ENCODE peak calls at places on chromosomes 7 and 10, in ten cellular contexts. One of them, this sample, is unnamed.

GRCh38 chr7:101783381-101784181 is 33.8 kb upstream of the CUX1 start:
- DNase-seq in endothelial cell: no peak
- DNase-seq in hepatocyte: no peak
- DNase-seq in activated CD8-positive, alpha-beta T cell treated with anti-CD3 and anti-CD28 coated beads for 36 hours: no peak
- DNase-seq in brain microvascular endothelial cell: no peak
- DNase-seq in fibroblast of pulmonary artery: peak
- DNase-seq in Peyer's patch: peak
- DNase-seq in fibroblast of mammary gland: no peak
- DNase-seq in IMR-90: no peak
- DNase-seq in tibial nerve: no peak
- DNase-seq in this sample: no peak

GRCh38 chr10:3077940-3078630 is 10.7 kb downstream of the PFKP start:
- DNase-seq in endothelial cell: no peak
- DNase-seq in hepatocyte: no peak
- DNase-seq in activated CD8-positive, alpha-beta T cell treated with anti-CD3 and anti-CD28 coated beads for 36 hours: no peak
- DNase-seq in brain microvascular endothelial cell: no peak
- DNase-seq in fibroblast of pulmonary artery: no peak
- DNase-seq in Peyer's patch: peak
- DNase-seq in fibroblast of mammary gland: no peak
- DNase-seq in IMR-90: no peak
- DNase-seq in tibial nerve: no peak
- DNase-seq in this sample: no peak

GRCh38 chr10:49187044-49187484 is 1.1 kb downstream of the TMEM273 start:
- DNase-seq in endothelial cell: no peak
- DNase-seq in hepatocyte: no peak
- DNase-seq in activated CD8-positive, alpha-beta T cell treated with anti-CD3 and anti-CD28 coated beads for 36 hours: no peak
- DNase-seq in brain microvascular endothelial cell: no peak
- DNase-seq in fibroblast of pulmonary artery: no peak
- DNase-seq in Peyer's patch: peak
- DNase-seq in fibroblast of mammary gland: no peak
- DNase-seq in IMR-90: no peak
- DNase-seq in tibial nerve: no peak
- DNase-seq in this sample: no peak

GRCh38 chr10:83166344-83166743 is 973.0 kb upstream of the GHITM start:
- DNase-seq in endothelial cell: peak
- DNase-seq in hepatocyte: peak
- DNase-seq in activated CD8-positive, alpha-beta T cell treated with anti-CD3 and anti-CD28 coated beads for 36 hours: no peak
- DNase-seq in brain microvascular endothelial cell: no peak
- DNase-seq in fibroblast of pulmonary artery: no peak
- DNase-seq in Peyer's patch: no peak
- DNase-seq in fibroblast of mammary gland: no peak
- DNase-seq in IMR-90: no peak
- DNase-seq in tibial nerve: no peak
- DNase-seq in this sample: no peak

GRCh38 chr7:140213684-140214074 is 36.9 kb upstream of the KDM7A start:
- DNase-seq in endothelial cell: no peak
- DNase-seq in hepatocyte: no peak
- DNase-seq in activated CD8-positive, alpha-beta T cell treated with anti-CD3 and anti-CD28 coated beads for 36 hours: no peak
- DNase-seq in brain microvascular endothelial cell: no peak
- DNase-seq in fibroblast of pulmonary artery: no peak
- DNase-seq in Peyer's patch: no peak
- DNase-seq in fibroblast of mammary gland: peak
- DNase-seq in IMR-90: no peak
- DNase-seq in tibial nerve: no peak
- DNase-seq in this sample: no peak

GRCh38 chr7:141231018-141231792 is 157.3 kb downstream of the TMEM178B start:
- DNase-seq in endothelial cell: peak
- DNase-seq in hepatocyte: peak
- DNase-seq in activated CD8-positive, alpha-beta T cell treated with anti-CD3 and anti-CD28 coated beads for 36 hours: no peak
- DNase-seq in brain microvascular endothelial cell: peak
- DNase-seq in fibroblast of pulmonary artery: peak
- DNase-seq in Peyer's patch: no peak
- DNase-seq in fibroblast of mammary gland: peak
- DNase-seq in IMR-90: peak
- DNase-seq in tibial nerve: no peak
- DNase-seq in this sample: peak

GRCh38 chr7:85095357-85095756 is 91.5 kb downstream of the SEMA3D start:
- DNase-seq in endothelial cell: no peak
- DNase-seq in hepatocyte: no peak
- DNase-seq in activated CD8-positive, alpha-beta T cell treated with anti-CD3 and anti-CD28 coated beads for 36 hours: no peak
- DNase-seq in brain microvascular endothelial cell: peak
- DNase-seq in fibroblast of pulmonary artery: peak
- DNase-seq in Peyer's patch: no peak
- DNase-seq in fibroblast of mammary gland: no peak
- DNase-seq in IMR-90: no peak
- DNase-seq in tibial nerve: no peak
- DNase-seq in this sample: no peak

GRCh38 chr10:89414146-89414878 is at the start of gene IFIT5:
- DNase-seq in endothelial cell: peak
- DNase-seq in hepatocyte: peak
- DNase-seq in activated CD8-positive, alpha-beta T cell treated with anti-CD3 and anti-CD28 coated beads for 36 hours: peak
- DNase-seq in brain microvascular endothelial cell: peak
- DNase-seq in fibroblast of pulmonary artery: peak
- DNase-seq in Peyer's patch: peak
- DNase-seq in fibroblast of mammary gland: peak
- DNase-seq in IMR-90: peak
- DNase-seq in tibial nerve: peak
- DNase-seq in this sample: peak

GRCh38 chr7:156628562-156628961 is 12.0 kb upstream of the RNF32 start:
- DNase-seq in endothelial cell: no peak
- DNase-seq in hepatocyte: no peak
- DNase-seq in activated CD8-positive, alpha-beta T cell treated with anti-CD3 and anti-CD28 coated beads for 36 hours: no peak
- DNase-seq in brain microvascular endothelial cell: no peak
- DNase-seq in fibroblast of pulmonary artery: no peak
- DNase-seq in Peyer's patch: no peak
- DNase-seq in fibroblast of mammary gland: no peak
- DNase-seq in IMR-90: no peak
- DNase-seq in tibial nerve: no peak
- DNase-seq in this sample: no peak

GRCh38 chr7:28798233-28798632 is 159.9 kb downstream of the TRIL start:
- DNase-seq in endothelial cell: no peak
- DNase-seq in hepatocyte: no peak
- DNase-seq in activated CD8-positive, alpha-beta T cell treated with anti-CD3 and anti-CD28 coated beads for 36 hours: no peak
- DNase-seq in brain microvascular endothelial cell: no peak
- DNase-seq in fibroblast of pulmonary artery: no peak
- DNase-seq in Peyer's patch: no peak
- DNase-seq in fibroblast of mammary gland: no peak
- DNase-seq in IMR-90: no peak
- DNase-seq in tibial nerve: no peak
- DNase-seq in this sample: no peak

GRCh38 chr10:109961181-109962001 is 38.1 kb upstream of the XPNPEP1 start:
- DNase-seq in endothelial cell: no peak
- DNase-seq in hepatocyte: no peak
- DNase-seq in activated CD8-positive, alpha-beta T cell treated with anti-CD3 and anti-CD28 coated beads for 36 hours: no peak
- DNase-seq in brain microvascular endothelial cell: peak
- DNase-seq in fibroblast of pulmonary artery: peak
- DNase-seq in Peyer's patch: no peak
- DNase-seq in fibroblast of mammary gland: peak
- DNase-seq in IMR-90: peak
- DNase-seq in tibial nerve: no peak
- DNase-seq in this sample: no peak

GRCh38 chr10:5951721-5952407 is 25.5 kb downstream of the IL15RA start:
- DNase-seq in endothelial cell: no peak
- DNase-seq in hepatocyte: no peak
- DNase-seq in activated CD8-positive, alpha-beta T cell treated with anti-CD3 and anti-CD28 coated beads for 36 hours: no peak
- DNase-seq in brain microvascular endothelial cell: no peak
- DNase-seq in fibroblast of pulmonary artery: no peak
- DNase-seq in Peyer's patch: no peak
- DNase-seq in fibroblast of mammary gland: no peak
- DNase-seq in IMR-90: no peak
- DNase-seq in tibial nerve: no peak
- DNase-seq in this sample: no peak

GRCh38 chr10:228366-228765 is 93.1 kb downstream of the ZMYND11 start:
- DNase-seq in endothelial cell: no peak
- DNase-seq in hepatocyte: no peak
- DNase-seq in activated CD8-positive, alpha-beta T cell treated with anti-CD3 and anti-CD28 coated beads for 36 hours: no peak
- DNase-seq in brain microvascular endothelial cell: no peak
- DNase-seq in fibroblast of pulmonary artery: no peak
- DNase-seq in Peyer's patch: no peak
- DNase-seq in fibroblast of mammary gland: no peak
- DNase-seq in IMR-90: no peak
- DNase-seq in tibial nerve: no peak
- DNase-seq in this sample: no peak

GRCh38 chr7:159122276-159122675 is 22.4 kb downstream of the VIPR2 start:
- DNase-seq in endothelial cell: no peak
- DNase-seq in hepatocyte: no peak
- DNase-seq in activated CD8-positive, alpha-beta T cell treated with anti-CD3 and anti-CD28 coated beads for 36 hours: no peak
- DNase-seq in brain microvascular endothelial cell: no peak
- DNase-seq in fibroblast of pulmonary artery: no peak
- DNase-seq in Peyer's patch: peak
- DNase-seq in fibroblast of mammary gland: no peak
- DNase-seq in IMR-90: no peak
- DNase-seq in tibial nerve: no peak
- DNase-seq in this sample: no peak

GRCh38 chr10:113169111-113169510 is 219.1 kb downstream of the TCF7L2 start:
- DNase-seq in endothelial cell: no peak
- DNase-seq in hepatocyte: no peak
- DNase-seq in activated CD8-positive, alpha-beta T cell treated with anti-CD3 and anti-CD28 coated beads for 36 hours: no peak
- DNase-seq in brain microvascular endothelial cell: no peak
- DNase-seq in fibroblast of pulmonary artery: no peak
- DNase-seq in Peyer's patch: no peak
- DNase-seq in fibroblast of mammary gland: no peak
- DNase-seq in IMR-90: no peak
- DNase-seq in tibial nerve: no peak
- DNase-seq in this sample: no peak

GRCh38 chr7:139811106-139811505 is 18.0 kb upstream of the TBXAS1 start:
- DNase-seq in endothelial cell: no peak
- DNase-seq in hepatocyte: no peak
- DNase-seq in activated CD8-positive, alpha-beta T cell treated with anti-CD3 and anti-CD28 coated beads for 36 hours: peak
- DNase-seq in brain microvascular endothelial cell: no peak
- DNase-seq in fibroblast of pulmonary artery: no peak
- DNase-seq in Peyer's patch: no peak
- DNase-seq in fibroblast of mammary gland: peak
- DNase-seq in IMR-90: peak
- DNase-seq in tibial nerve: no peak
- DNase-seq in this sample: no peak

GRCh38 chr10:17183110-17183509 is 18.4 kb downstream of the TRDMT1 start:
- DNase-seq in endothelial cell: no peak
- DNase-seq in hepatocyte: no peak
- DNase-seq in activated CD8-positive, alpha-beta T cell treated with anti-CD3 and anti-CD28 coated beads for 36 hours: no peak
- DNase-seq in brain microvascular endothelial cell: no peak
- DNase-seq in fibroblast of pulmonary artery: no peak
- DNase-seq in Peyer's patch: no peak
- DNase-seq in fibroblast of mammary gland: no peak
- DNase-seq in IMR-90: no peak
- DNase-seq in tibial nerve: no peak
- DNase-seq in this sample: no peak
- TF ChIP-seq CTCF in endothelial cell: peak
- TF ChIP-seq CTCF in hepatocyte: peak
- TF ChIP-seq CTCF in activated CD8-positive, alpha-beta T cell treated with anti-CD3 and anti-CD28 coated beads for 36 hours: peak
- TF ChIP-seq CTCF in brain microvascular endothelial cell: peak
- TF ChIP-seq CTCF in fibroblast of pulmonary artery: peak
- TF ChIP-seq CTCF in Peyer's patch: peak
- TF ChIP-seq CTCF in fibroblast of mammary gland: peak
- TF ChIP-seq CTCF in IMR-90: peak
- TF ChIP-seq CTCF in tibial nerve: peak
- TF ChIP-seq CTCF in this sample: peak

DNA sequence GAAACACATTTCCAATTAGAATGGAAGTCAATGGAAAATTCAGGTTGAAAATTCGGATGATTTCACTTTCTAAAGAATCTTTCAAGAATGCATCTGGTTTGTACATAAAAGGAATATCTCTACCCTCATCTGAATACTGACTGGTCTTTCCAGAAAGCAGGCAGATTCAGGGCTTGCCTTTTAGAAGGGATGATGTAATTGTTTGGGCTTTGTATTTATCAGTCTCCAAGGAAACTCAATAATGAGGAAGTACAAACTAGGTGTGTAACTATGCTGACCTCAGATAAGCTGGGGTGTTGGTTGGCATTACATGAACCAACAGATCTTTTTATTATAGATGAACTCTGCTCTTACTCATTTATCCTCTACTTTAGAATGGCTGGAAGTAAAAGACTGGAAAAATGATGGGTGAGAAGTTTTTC is 24.1 kb downstream of the PDLIM1 start:
- DNase-seq in endothelial cell: no peak
- DNase-seq in hepatocyte: peak
- DNase-seq in activated CD8-positive, alpha-beta T cell treated with anti-CD3 and anti-CD28 coated beads for 36 hours: no peak
- DNase-seq in brain microvascular endothelial cell: peak
- DNase-seq in fibroblast of pulmonary artery: peak
- DNase-seq in Peyer's patch: no peak
- DNase-seq in fibroblast of mammary gland: peak
- DNase-seq in IMR-90: peak
- DNase-seq in tibial nerve: no peak
- DNase-seq in this sample: peak
- TF ChIP-seq CTCF in endothelial cell: no peak
- TF ChIP-seq CTCF in hepatocyte: no peak
- TF ChIP-seq CTCF in activated CD8-positive, alpha-beta T cell treated with anti-CD3 and anti-CD28 coated beads for 36 hours: no peak
- TF ChIP-seq CTCF in brain microvascular endothelial cell: no peak
- TF ChIP-seq CTCF in fibroblast of pulmonary artery: no peak
- TF ChIP-seq CTCF in Peyer's patch: no peak
- TF ChIP-seq CTCF in fibroblast of mammary gland: no peak
- TF ChIP-seq CTCF in IMR-90: no peak
- TF ChIP-seq CTCF in tibial nerve: no peak
- TF ChIP-seq CTCF in this sample: no peak

GRCh38 chr10:30671011-30671616 is 41.6 kb upstream of the LYZL2 start:
- DNase-seq in endothelial cell: peak
- DNase-seq in hepatocyte: peak
- DNase-seq in activated CD8-positive, alpha-beta T cell treated with anti-CD3 and anti-CD28 coated beads for 36 hours: peak
- DNase-seq in brain microvascular endothelial cell: peak
- DNase-seq in fibroblast of pulmonary artery: peak
- DNase-seq in Peyer's patch: peak
- DNase-seq in fibroblast of mammary gland: peak
- DNase-seq in IMR-90: peak
- DNase-seq in tibial nerve: no peak
- DNase-seq in this sample: peak
- TF ChIP-seq CTCF in endothelial cell: peak
- TF ChIP-seq CTCF in hepatocyte: peak
- TF ChIP-seq CTCF in activated CD8-positive, alpha-beta T cell treated with anti-CD3 and anti-CD28 coated beads for 36 hours: peak
- TF ChIP-seq CTCF in brain microvascular endothelial cell: peak
- TF ChIP-seq CTCF in fibroblast of pulmonary artery: peak
- TF ChIP-seq CTCF in Peyer's patch: peak
- TF ChIP-seq CTCF in fibroblast of mammary gland: peak
- TF ChIP-seq CTCF in IMR-90: peak
- TF ChIP-seq CTCF in tibial nerve: peak
- TF ChIP-seq CTCF in this sample: peak

DNA sequence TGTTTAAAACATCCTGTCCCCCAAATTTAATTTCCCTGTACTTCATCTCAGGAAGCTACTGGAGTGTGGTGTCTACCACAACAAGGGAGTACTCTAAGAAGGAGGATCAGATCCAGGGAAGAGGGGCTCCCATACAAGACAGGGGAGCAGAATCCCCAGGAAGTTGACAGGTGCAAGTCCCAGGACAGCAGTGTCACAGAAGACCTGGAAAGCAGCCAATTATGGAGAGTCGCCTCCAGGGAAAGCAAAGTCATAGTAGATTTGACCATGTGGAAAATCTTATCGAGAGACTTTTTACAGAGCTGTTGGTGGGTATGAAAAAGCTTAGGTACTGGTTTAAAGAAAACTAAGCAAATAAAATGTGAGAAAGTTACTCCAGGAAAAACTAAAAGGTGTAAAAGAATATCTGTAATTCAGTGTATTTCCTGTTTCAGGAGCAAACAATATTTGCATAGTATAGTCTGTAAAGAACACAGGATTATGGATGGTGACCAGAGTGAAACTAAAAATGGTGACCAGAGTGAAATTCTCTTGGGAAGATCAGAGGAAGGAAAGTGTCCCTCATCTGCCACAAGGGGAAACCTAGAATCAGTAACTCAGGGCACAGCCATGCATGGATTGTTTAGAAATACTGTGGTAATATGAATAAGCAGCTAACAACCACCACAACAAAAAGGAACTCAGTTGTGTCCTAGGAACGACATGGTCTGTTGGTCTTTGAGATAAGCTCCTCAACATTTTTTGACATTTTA is 44.5 kb downstream of the LANCL2 start:
- DNase-seq in endothelial cell: no peak
- DNase-seq in hepatocyte: peak
- DNase-seq in activated CD8-positive, alpha-beta T cell treated with anti-CD3 and anti-CD28 coated beads for 36 hours: no peak
- DNase-seq in brain microvascular endothelial cell: peak
- DNase-seq in fibroblast of pulmonary artery: no peak
- DNase-seq in Peyer's patch: no peak
- DNase-seq in fibroblast of mammary gland: no peak
- DNase-seq in IMR-90: peak
- DNase-seq in tibial nerve: no peak
- DNase-seq in this sample: peak
- TF ChIP-seq CTCF in endothelial cell: peak
- TF ChIP-seq CTCF in hepatocyte: no peak
- TF ChIP-seq CTCF in activated CD8-positive, alpha-beta T cell treated with anti-CD3 and anti-CD28 coated beads for 36 hours: no peak
- TF ChIP-seq CTCF in brain microvascular endothelial cell: peak
- TF ChIP-seq CTCF in fibroblast of pulmonary artery: peak
- TF ChIP-seq CTCF in Peyer's patch: peak
- TF ChIP-seq CTCF in fibroblast of mammary gland: peak
- TF ChIP-seq CTCF in IMR-90: peak
- TF ChIP-seq CTCF in tibial nerve: no peak
- TF ChIP-seq CTCF in this sample: peak